ENCODE peak calls at places on chromosomes 3 and 15, in four cellular contexts. Z is body of pancreas, H is RWPE2, F is OCI-LY7. I is an unnamed sample.

GRCh38 chr3:154176036-154176435 is 54.8 kb downstream of the ARHGEF26 start:
- DNase-seq in Z (no peak), H (no peak), F (no peak), I (no peak)

GRCh38 chr15:74865316-74865715 is 7.8 kb downstream of the SCAMP2 start:
- DNase-seq in Z (no peak), H (no peak), F (no peak), I (no peak)

GRCh38 chr3:190862209-190863118 is at the start of gene GMNC:
- DNase-seq in Z (peak), H (peak), F (no peak), I (peak)

GRCh38 chr3:99630815-99631214 is 7.6 kb upstream of the COL8A1 start:
- DNase-seq in Z (no peak), H (no peak), F (no peak), I (no peak)

GRCh38 chr15:62495670-62496328 is 330.7 kb upstream of the C2CD4B start:
- DNase-seq in Z (peak), H (no peak), F (no peak), I (peak)

GRCh38 chr3:12810013-12810780 is 13.7 kb downstream of the CAND2 start:
- DNase-seq in Z (peak), H (peak), F (peak), I (peak)

GRCh38 chr15:44038801-44039200 is 156.3 kb downstream of the FRMD5 start:
- DNase-seq in Z (no peak), H (no peak), F (no peak), I (no peak)

GRCh38 chr3:74883690-74884089 is 269.2 kb upstream of the CNTN3 start:
- DNase-seq in Z (no peak), H (no peak), F (no peak), I (no peak)

GRCh38 chr15:78054971-78055370 is 22.5 kb downstream of the TBC1D2B start:
- DNase-seq in Z (no peak), H (peak), F (no peak), I (no peak)

GRCh38 chr3:149085828-149086231 is 503 bp downstream of the HLTF start:
- DNase-seq in Z (no peak), H (no peak), F (peak), I (no peak)

GRCh38 chr3:23421811-23422510 is 218.8 kb downstream of the UBE2E2 start:
- DNase-seq in Z (no peak), H (no peak), F (no peak), I (no peak)

GRCh38 chr15:93708721-93709120 is 522.6 kb upstream of the MCTP2 start:
- DNase-seq in Z (no peak), H (no peak), F (no peak), I (no peak)

GRCh38 chr15:63473749-63473998 is 30.7 kb upstream of the USP3 start:
- DNase-seq in Z (no peak), H (no peak), F (no peak), I (no peak)

GRCh38 chr15:80565988-80566387 is 129.1 kb upstream of the ABHD17C start:
- DNase-seq in Z (no peak), H (no peak), F (no peak), I (no peak)

GRCh38 chr3:179324270-179324754 is 1.5 kb downstream of the ZNF639 start:
- DNase-seq in Z (no peak), H (no peak), F (peak), I (no peak)

GRCh38 chr15:72315706-72316370 is 4.1 kb downstream of the CELF6 start:
- DNase-seq in Z (no peak), H (peak), F (no peak), I (no peak)

GRCh38 chr3:107366766-107367165 is 10.5 kb upstream of the CCDC54 start:
- DNase-seq in Z (no peak), H (no peak), F (no peak), I (no peak)

GRCh38 chr3:65729973-65730372 is 308.7 kb downstream of the MAGI1 start:
- DNase-seq in Z (no peak), H (no peak), F (no peak), I (no peak)

GRCh38 chr15:67840747-67841634 is 1.1 kb upstream of the RNU6-1 start:
- DNase-seq in Z (peak), H (peak), F (peak), I (no peak)

GRCh38 chr3:131158434-131158833 is 131.8 kb downstream of the NEK11 start:
- DNase-seq in Z (no peak), H (no peak), F (no peak), I (no peak)

DNA sequence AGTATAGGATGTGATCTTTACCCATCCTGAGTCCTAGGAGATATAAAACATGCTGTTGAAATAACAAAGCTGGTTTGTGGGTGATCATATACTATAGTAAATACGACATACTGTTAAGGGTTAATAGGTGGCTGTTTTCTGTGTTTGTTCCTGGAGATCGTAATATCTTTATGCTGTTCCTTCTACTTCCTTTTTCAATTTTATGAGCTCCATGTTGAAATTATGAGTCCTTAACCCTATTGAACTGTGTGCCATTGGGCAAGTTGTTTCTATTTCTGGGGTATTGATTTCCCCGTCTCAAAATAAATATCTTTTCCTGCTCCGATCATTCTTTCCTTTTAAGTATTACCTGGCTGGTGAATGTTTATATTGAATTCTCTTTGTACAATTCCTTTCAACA is 115.1 kb downstream of the LPP start:
- DNase-seq in Z (no peak), H (no peak), F (no peak), I (no peak)
- H3K27ac ChIP-seq in Z (no peak), H (no peak), F (no peak), I (peak)

DNA sequence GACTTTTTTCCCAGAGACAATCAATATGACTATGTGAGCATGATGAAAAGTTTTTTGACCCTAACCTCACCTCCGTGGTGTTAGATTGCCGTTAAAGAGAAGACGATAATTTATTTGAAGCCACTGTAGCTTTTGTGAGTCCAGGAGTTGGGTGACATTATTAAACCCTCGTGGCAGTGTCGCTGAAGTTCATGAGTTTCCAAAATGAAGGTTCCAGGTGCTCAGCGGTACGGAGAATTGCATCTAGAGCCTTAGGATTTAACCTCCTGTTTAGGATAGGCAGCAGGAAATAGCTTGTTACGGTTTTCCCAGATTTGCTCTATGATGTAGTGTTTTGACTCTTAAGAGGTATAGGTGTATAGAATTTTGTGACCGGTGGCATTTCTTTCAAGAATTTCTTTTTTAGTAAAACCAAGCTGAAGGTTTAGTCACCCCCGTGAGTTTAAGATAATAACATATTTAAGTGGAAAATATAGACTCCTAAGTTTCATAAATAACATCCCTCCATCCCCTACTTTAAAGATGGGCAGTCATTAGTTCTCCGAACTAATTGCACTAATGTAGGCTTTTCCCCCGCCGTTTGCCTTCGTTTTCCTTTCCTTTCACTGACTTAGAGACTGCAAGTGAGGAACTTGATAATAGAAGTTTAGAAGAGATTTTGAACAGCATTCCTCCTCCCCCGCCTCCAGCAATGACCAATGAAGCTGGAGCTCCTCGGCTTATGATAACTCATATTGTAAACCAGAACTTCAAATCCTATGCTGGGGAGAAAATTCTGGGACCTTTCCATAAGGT is 2.0 kb downstream of the SMC4 start:
- DNase-seq in Z (peak), H (no peak), F (peak), I (no peak)
- H3K27ac ChIP-seq in Z (no peak), H (peak), F (peak), I (no peak)

GRCh38 chr3:123396171-123397049 is 52.5 kb downstream of the ADCY5 start:
- DNase-seq in Z (no peak), H (no peak), F (no peak), I (no peak)
- H3K27ac ChIP-seq in Z (no peak), H (no peak), F (no peak), I (no peak)

GRCh38 chr15:55240125-55240760 is 43.5 kb upstream of the RSL24D1 start:
- DNase-seq in Z (no peak), H (no peak), F (no peak), I (no peak)

GRCh38 chr15:55234800-55235104 is 38.0 kb upstream of the RSL24D1 start:
- DNase-seq in Z (no peak), H (no peak), F (no peak), I (no peak)

GRCh38 chr15:55239440-55240124 is 42.8 kb upstream of the RSL24D1 start:
- DNase-seq in Z (no peak), H (no peak), F (no peak), I (no peak)

GRCh38 chr15:55235637-55236036 is 38.9 kb upstream of the RSL24D1 start:
- DNase-seq in Z (no peak), H (no peak), F (no peak), I (no peak)

DNA sequence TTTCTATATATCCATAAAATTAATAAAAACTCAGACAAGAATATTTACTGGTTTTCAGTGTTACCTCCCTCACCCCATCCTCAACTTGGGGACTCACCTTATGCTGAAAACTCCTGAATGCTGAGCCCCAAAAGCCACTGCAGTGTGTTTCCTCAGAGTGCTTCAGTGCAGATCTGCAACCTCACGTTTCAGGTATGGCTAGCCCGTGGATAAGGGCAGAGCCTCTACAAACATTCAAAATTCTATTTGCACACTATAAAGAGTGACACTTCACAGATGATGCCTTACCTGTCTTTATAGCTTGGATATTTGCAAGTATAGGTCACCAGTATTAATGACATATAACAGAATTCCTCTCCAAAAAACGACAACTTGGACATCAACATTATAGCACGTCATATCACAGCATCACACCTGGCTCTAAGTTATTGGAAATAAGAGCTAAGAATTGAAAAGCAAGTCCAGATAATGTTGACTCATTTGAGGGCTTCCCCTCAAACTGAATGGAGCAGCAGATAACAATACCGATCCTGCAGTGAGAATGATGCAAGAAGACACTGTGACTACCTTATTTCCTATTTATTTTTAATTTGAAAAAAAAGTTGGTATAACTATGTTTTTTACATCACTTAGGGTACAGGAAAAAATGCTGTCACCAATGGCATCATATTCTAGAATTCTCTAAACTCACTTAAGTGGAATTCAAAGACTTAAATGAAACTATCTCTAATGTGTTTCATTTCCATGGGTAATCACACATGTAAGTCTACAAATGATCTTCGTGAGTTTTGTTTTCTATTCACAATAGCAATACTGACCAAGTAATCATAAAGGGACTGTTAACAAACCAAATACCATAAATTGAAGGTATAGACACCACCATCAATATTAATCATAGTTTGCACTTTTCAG is 40.7 kb upstream of the RSL24D1 start:
- DNase-seq in Z (no peak), H (no peak), F (no peak), I (no peak)
- H3K27ac ChIP-seq in Z (no peak), H (no peak), F (no peak), I (no peak)

GRCh38 chr3:37768107-37768809 is 93.4 kb upstream of the CTDSPL start:
- DNase-seq in Z (peak), H (no peak), F (no peak), I (no peak)
- H3K27ac ChIP-seq in Z (peak), H (no peak), F (no peak), I (peak)

GRCh38 chr3:880371-880770 is 212.5 kb upstream of the CNTN6 start:
- DNase-seq in Z (no peak), H (no peak), F (no peak), I (no peak)

GRCh38 chr3:877001-877400 is 215.8 kb upstream of the CNTN6 start:
- DNase-seq in Z (no peak), H (no peak), F (no peak), I (no peak)

DNA sequence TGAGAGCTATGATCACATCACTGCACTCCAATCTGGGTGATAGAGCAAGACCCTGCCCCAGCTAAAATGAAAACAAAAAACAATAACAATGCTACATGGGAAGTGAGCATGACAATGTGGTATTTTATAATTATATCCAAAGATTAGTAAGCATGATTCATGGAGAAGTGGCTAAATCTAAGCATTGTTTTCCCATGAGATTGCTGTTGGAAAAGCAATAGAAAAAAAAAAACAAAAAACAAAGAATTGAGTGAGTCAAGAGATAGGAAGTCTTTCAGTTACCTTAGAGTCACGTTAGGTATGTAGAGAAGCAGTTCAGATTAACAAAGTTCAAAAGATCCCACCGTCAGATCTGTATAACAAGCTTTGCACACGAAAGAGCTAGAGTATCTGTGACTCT is 210.3 kb upstream of the CNTN6 start:
- DNase-seq in Z (no peak), H (no peak), F (no peak), I (no peak)
- H3K27ac ChIP-seq in Z (no peak), H (no peak), F (no peak), I (no peak)

GRCh38 chr3:184171562-184171961 is 3.1 kb upstream of the AP2M1 start:
- DNase-seq in Z (no peak), H (no peak), F (no peak), I (no peak)
- H3K27ac ChIP-seq in Z (no peak), H (no peak), F (no peak), I (no peak)

DNA sequence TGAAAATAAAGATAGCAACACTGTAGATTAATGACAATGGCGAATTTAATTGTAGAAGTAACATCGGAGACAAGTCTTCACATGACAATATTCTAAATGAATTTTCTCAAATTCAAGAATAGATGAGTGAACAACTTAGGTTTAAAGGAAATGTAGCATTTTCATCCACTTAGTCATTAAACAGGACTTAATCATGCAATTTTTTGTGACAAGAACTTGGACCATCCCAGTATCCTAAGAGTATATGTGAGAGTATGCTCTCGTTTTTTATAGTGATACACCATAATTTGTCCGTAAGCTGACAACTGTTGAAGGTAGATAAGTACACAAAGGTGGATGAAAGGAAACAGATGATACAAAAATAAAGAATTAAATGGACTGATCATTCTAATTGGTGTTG is 81.5 kb downstream of the DLG1 start:
- DNase-seq in Z (no peak), H (no peak), F (no peak), I (no peak)
- H3K27ac ChIP-seq in Z (no peak), H (peak), F (no peak), I (no peak)